ENCODE peak calls at places on chromosomes 11 and 22, in four cellular contexts. P is esophagus squamous epithelium, M is IMR-90, N is vagina. E is an unnamed sample.

GRCh38 chr11:9972917-9973504 is 309.1 kb downstream of the SWAP70 start:
- DNase-seq in P (no peak), M (peak; percentile 70), N (no peak), E (peak; percentile 50)

GRCh38 chr11:4539603-4540219 is 5.3 kb upstream of the OR52M1 start:
- DNase-seq in P (no peak), M (peak; percentile 29), N (no peak), E (peak; percentile 25)

GRCh38 chr11:125165664-125166346 is 1.3 kb downstream of the PKNOX2 start:
- DNase-seq in P (no peak), M (peak; percentile 33), N (no peak), E (no peak)

GRCh38 chr11:2790581-2790925 is 90.8 kb upstream of the KCNQ1OT1 start:
- DNase-seq in P (no peak), M (no peak), N (no peak), E (no peak)

GRCh38 chr11:47225552-47226137 is 10.9 kb downstream of the DDB2 start:
- DNase-seq in P (no peak), M (peak; percentile 64), N (no peak), E (no peak)

GRCh38 chr11:21474529-21474928 is 718.4 kb upstream of the ANO5 start:
- DNase-seq in P (no peak), M (no peak), N (no peak), E (no peak)

GRCh38 chr11:129960216-129961214 is 42.1 kb downstream of the PRDM10 start:
- DNase-seq in P (no peak), M (peak; percentile 96), N (no peak), E (peak; percentile 83)

GRCh38 chr11:9219572-9219971 is 45.6 kb downstream of the DENND5A start:
- DNase-seq in P (no peak), M (peak; percentile 80), N (no peak), E (peak; percentile 12)

GRCh38 chr22:50268655-50269113 is 1.5 kb downstream of the MAPK11 start:
- DNase-seq in P (no peak), M (no peak), N (no peak), E (no peak)

GRCh38 chr22:22882033-22882717 is 5.4 kb upstream of the IGLL5 start:
- DNase-seq in P (no peak), M (no peak), N (peak; percentile 82), E (peak; percentile 29)

GRCh38 chr22:22883090-22883727 is 4.4 kb upstream of the IGLL5 start:
- DNase-seq in P (no peak), M (no peak), N (peak; percentile 34), E (no peak)

GRCh38 chr22:22879675-22880029 is 8.0 kb upstream of the IGLL5 start:
- DNase-seq in P (no peak), M (no peak), N (no peak), E (no peak)

GRCh38 chr22:22880645-22881044 is 7.0 kb upstream of the IGLL5 start:
- DNase-seq in P (no peak), M (no peak), N (peak; percentile 91), E (no peak)

GRCh38 chr22:22881116-22882032 is 6.2 kb upstream of the IGLL5 start:
- DNase-seq in P (no peak), M (no peak), N (peak; percentile 43), E (no peak)
- TF ChIP-seq CTCF in P (no peak), M (no peak), N (no peak), E (no peak)

DNA sequence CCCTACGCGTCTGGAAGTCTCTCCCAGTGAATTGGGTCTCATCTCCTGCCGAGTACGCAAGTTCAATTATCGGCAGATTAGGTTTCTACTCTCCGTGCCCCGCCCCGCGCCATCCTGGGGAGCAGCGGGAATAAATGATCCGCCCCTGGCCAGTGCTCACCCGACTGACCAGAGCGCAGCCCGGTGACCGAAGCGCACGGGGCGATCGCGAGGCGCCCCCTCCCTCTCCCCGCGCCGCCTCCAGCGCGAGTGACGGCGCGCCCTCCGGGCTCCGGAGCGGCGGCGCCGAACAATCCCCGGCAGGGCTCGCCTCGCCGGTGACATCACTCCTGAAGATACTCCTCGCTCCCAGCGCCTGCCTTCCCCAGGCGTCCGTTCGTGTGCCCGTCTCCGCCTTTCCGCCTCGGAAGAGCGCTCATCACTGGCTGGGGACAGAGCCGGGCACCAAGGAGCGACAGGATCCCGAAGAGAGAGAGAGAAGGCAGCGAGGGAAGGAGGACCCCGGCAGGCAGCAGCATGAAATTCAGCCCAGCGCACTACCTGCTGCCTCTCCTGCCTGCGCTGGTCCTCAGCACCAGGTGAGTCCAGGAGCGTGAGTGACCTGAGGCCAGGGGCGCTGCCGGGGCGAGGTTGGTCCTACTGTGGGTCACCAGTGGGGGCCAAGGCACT is at the start of gene LUZP2:
- DNase-seq in P (no peak), M (peak; percentile 51), N (no peak), E (peak; percentile 28)
- H3K4me3 ChIP-seq in P (peak within 1 kb of the TSS; percentile 44), M (peak within 1 kb of the TSS; percentile 61), N (peak within 1 kb of the TSS; percentile 26), E (peak within 1 kb of the TSS; percentile 36)

DNA sequence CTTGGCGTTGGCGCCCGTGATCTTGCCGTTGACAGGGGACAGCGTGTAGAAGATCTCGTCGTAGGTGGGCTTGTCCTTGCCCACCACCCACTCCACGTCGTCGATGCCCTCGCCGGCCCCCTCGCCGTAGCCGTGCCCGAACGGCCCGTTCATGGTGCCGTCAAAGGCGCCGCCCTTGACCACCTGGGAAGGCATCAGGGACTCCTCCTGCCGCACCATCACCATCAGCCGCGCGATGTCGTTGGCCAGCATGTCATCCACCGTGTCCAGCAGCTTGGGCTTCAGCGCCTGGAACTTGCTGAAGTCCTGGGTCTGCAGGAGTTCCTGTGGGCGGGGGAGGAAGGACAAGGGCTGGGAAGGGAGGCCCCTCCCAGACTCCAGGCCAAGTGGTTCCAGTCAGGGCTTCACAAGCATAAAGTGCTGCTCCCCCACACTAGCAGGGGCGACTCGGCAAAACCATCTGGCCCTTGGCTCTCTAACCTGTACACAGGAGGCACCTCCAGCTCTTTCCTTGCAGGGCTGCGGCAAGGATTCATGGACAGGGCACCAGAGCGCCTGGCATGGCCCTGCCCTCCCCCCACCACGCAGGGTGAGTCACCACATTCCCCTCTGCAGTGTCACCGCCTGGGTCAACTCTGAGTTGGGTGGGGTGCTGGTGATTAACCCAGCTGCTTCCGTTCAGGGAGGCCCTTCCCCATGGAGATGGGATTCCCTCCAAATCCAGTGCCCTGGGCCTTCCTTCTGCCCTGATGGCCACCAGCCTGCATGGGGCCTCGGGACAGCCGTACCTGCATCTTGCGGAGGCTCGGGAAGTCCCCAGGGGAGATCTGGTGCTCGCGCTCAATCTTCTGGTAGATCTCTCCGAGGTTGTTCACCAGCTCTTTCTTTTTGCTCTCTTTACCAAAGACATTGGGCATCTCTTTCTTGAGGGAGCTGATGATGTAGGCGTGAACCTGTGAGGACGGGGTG is 10.4 kb upstream of the CDC42BPG start:
- DNase-seq in P (no peak), M (peak; percentile 91), N (no peak), E (peak; percentile 92)
- H3K36me3 ChIP-seq in P (peaks cover 13% of the 10 kb centered on the region), M (peaks cover 49% of the 10 kb centered on the region), N (no peaks in the 10 kb centered on the region), E (peaks cover 7% of the 10 kb centered on the region)

DNA sequence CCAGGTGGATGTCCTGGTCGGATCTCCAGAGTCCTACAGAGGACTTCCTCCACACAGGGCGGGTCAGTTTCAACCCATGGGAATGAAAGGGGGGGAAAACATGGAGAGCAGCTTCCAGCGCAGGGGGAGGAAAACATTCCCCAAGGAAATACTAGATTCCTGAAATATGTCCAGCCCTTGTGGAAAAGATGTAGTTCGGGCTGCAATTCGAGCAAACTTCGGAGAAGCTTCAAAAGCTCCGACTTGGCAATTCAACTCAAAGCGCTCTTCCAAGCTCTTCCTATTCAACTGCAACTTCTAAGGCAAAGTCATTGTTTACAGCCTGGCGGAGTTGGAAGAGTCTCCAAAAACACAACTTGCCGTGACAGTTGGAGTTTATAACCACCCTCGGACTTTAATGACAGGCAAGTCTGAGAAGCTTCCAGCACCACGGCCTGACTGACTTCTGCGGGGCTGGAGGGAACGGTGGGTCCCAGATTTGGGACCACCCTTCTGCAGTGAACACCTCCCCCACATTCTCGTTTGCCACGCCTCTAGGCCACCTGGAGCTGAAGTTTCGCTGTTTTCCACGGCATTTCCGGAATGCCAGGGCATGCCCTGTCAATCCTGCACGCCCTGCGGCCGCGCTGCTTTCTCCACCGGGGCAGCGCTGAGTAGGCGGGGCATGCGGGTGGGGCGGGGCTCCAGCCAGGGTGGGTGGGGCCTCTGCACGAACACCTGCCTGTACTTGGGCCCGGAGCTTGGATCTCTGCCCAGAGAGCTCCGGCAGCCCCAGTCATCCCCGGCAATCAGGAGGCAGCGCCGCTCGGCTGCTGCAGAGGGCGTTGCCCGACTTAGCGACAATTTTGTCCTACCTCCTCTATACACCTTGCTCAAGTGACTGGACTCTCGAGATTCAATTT is 49.0 kb upstream of the BIRC3 start:
- DNase-seq in P (peak; percentile 29), M (peak; percentile 55), N (peak; percentile 96), E (peak; percentile 85)
- TF ChIP-seq CTCF in P (peak; percentile 64), M (peak; percentile 24), N (peak; percentile 21), E (peak; percentile 71)

DNA sequence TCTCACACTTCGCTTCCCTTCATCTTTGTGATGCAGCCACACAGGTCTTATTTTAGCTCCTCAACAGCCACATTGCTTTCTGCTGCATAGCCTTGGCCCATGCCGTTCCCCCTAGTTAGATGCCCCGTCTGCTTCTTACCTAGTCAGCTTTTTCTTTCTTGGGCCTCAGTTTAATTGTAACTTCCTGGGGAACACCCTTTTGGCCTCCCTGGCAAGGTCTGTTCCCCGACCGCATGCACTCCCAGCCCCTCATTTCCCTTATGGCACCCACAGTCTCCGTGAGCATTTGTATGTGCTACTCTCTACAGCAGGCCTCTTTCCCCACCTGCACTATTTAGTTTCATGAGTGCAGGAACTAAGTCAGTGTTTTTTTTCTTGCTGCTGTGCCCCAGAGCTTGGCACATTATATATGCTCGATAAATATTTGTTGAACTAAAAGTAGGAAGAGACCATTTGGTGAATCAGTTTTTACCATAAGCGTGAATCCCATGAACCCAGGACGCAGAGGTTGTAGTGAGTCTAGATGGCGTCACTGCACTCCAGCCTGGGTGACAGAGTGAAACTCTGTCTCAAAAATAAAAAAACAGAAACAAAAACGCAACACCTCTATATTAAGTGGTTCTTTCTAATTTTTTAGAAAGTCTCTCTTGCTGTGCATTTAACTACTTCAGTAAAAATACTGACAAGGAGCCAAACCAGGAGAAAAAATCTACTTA is 38.5 kb downstream of the TNRC6B start:
- DNase-seq in P (no peak), M (no peak), N (no peak), E (no peak)
- H3K4me3 ChIP-seq in P (no peak overlapping the region), M (no peak overlapping the region), N (no peak overlapping the region), E (no peak overlapping the region)

DNA sequence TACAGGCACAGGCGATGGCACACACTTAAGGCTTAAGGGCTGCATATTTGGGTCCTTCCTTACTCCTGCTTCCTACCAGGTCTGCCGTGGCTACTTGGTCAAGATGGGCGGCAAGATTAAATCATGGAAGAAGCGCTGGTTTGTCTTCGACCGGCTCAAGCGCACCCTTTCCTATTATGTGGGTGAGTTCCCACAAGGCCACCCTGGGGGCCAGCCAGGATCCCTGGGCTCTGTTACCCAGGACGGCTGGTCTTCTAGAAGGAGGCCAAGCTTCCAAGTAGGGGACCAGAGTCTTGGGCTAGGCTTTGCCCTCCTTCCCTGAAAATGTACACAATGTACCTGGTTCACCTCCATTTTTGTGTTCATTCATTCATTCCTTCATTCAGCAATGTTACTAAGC is 29.1 kb downstream of the TREH start:
- DNase-seq in P (no peak), M (no peak), N (no peak), E (no peak)
- H3K36me3 ChIP-seq in P (no peaks in the 10 kb centered on the region), M (peaks cover 71% of the 10 kb centered on the region), N (no peaks in the 10 kb centered on the region), E (peaks cover 27% of the 10 kb centered on the region)

DNA sequence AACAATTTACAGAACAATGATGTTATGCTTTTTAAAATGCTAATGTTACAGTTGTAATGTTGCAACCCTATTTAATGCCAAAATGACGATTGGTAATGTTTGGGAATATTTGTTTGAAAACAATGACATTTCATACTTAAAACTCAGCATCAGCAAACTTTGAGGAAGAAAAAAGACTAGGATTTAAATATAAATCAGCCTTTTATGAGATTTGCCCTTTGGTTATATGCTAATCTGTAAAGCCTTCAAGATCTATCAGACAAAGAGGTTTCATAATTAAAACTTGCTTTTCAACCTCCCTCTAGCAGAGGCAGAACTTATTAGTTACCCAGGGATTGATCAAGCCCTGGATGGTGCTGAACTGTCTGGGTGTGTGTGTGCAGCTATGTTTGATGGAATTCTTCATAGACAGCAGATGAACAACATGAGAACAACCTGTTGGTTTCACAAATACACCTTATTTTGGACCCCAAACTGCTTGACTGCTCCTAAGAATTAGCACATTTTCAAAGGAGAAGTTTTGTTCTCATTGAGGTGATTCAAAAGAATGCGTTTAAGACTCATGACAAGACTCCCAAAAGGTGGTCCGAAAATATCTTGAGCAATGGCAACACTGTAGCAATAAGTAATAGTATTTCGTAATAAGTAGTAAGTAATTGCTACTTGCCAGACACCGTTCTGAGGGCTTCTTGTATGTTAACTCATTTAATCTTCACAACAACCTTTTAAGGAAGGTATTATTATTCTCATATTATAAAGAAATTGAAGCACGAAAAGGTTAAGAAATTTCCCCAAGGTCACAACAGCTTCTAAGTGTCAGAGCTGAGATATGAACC is 183.8 kb upstream of the SORL1-AS1 start:
- DNase-seq in P (no peak), M (no peak), N (no peak), E (no peak)
- TF ChIP-seq CTCF in P (no peak), M (no peak), N (no peak), E (no peak)